ENCODE peak calls at places on chromosomes 13 and 19, in five cellular contexts. U, X, T, Q and W are unnamed samples. For H3K9me3, the result is how much of the 10 kb centered on the place peaks cover.

GRCh38 chr19:33290956-33291622 is 11.2 kb downstream of the CEBPA start:
- DNase-seq in X (no peak), Q (no peak), U (no peak), T (peak), W (no peak)

GRCh38 chr13:73036566-73036965 is 22.2 kb upstream of the KLF5 start:
- DNase-seq in T (no peak), X (no peak), U (no peak), Q (no peak), W (no peak)

GRCh38 chr19:54650108-54650666 is 12.6 kb upstream of the LILRB4 start:
- DNase-seq in U (no peak), T (no peak), Q (no peak), X (no peak), W (no peak)

GRCh38 chr19:6058411-6059201 is 51.7 kb downstream of the RFX2 start:
- DNase-seq in U (no peak), T (no peak), Q (no peak), X (no peak), W (no peak)

GRCh38 chr19:30236006-30236405 is 136.2 kb upstream of the ZNF536 start:
- DNase-seq in U (no peak), X (no peak), T (no peak), Q (no peak), W (no peak)

GRCh38 chr13:51158365-51158764 is 47.3 kb upstream of the C13orf42 start:
- DNase-seq in X (no peak), U (no peak), T (no peak), Q (no peak), W (peak)

GRCh38 chr19:44722131-44723121 is 23.5 kb downstream of the CEACAM16 start:
- DNase-seq in T (no peak), U (no peak), X (no peak), Q (no peak), W (no peak)

GRCh38 chr13:38498271-38498670 is 148.6 kb downstream of the UFM1 start:
- DNase-seq in Q (no peak), X (no peak), U (no peak), T (no peak), W (no peak)

GRCh38 chr13:30743319-30744055 is 8.1 kb downstream of the ALOX5AP start:
- DNase-seq in Q (no peak), U (no peak), X (peak), T (peak), W (no peak)

GRCh38 chr13:65264066-65264465 is 1966.1 kb downstream of the PCDH9 start:
- DNase-seq in X (no peak), T (no peak), U (no peak), Q (no peak), W (no peak)

GRCh38 chr13:49214917-49215376 is 5.2 kb upstream of the MLNR start:
- DNase-seq in Q (peak), X (peak), U (peak), T (peak), W (peak)

GRCh38 chr13:110572778-110573118 is 11.2 kb upstream of the RAB20 start:
- DNase-seq in U (no peak), X (no peak), Q (no peak), T (no peak), W (no peak)

GRCh38 chr19:11581740-11582139 is 4.3 kb upstream of the ACP5 start:
- DNase-seq in X (no peak), Q (peak), T (no peak), U (no peak), W (no peak)

GRCh38 chr19:57563547-57563946 is 3.9 kb upstream of the ZNF550 start:
- DNase-seq in U (no peak), T (no peak), Q (no peak), X (no peak), W (no peak)

GRCh38 chr19:57559008-57559403 is 657 bp downstream of the ZNF550 start:
- DNase-seq in X (peak), U (no peak), Q (no peak), T (no peak), W (peak)

GRCh38 chr19:57558525-57558924 is 1.1 kb downstream of the ZNF550 start:
- DNase-seq in T (no peak), Q (no peak), U (no peak), X (no peak), W (no peak)

GRCh38 chr19:57559404-57560025 is at the start of gene ZNF550:
- DNase-seq in X (peak), T (peak), U (peak), Q (peak), W (peak)

GRCh38 chr19:57560049-57560491 is 407 bp upstream of the ZNF550 start:
- DNase-seq in U (peak), Q (no peak), X (peak), T (no peak), W (no peak)
- H3K9me3 ChIP-seq in U (under half), Q (under half), X (under half), T (under half), W (half or more)

GRCh38 chr13:67147257-67148218 is 82.6 kb downstream of the PCDH9 start:
- DNase-seq in U (no peak), T (no peak), Q (no peak), X (no peak), W (no peak)
- H3K27ac ChIP-seq in U (peak), T (peak), Q (no peak), X (no peak), W (peak)

DNA sequence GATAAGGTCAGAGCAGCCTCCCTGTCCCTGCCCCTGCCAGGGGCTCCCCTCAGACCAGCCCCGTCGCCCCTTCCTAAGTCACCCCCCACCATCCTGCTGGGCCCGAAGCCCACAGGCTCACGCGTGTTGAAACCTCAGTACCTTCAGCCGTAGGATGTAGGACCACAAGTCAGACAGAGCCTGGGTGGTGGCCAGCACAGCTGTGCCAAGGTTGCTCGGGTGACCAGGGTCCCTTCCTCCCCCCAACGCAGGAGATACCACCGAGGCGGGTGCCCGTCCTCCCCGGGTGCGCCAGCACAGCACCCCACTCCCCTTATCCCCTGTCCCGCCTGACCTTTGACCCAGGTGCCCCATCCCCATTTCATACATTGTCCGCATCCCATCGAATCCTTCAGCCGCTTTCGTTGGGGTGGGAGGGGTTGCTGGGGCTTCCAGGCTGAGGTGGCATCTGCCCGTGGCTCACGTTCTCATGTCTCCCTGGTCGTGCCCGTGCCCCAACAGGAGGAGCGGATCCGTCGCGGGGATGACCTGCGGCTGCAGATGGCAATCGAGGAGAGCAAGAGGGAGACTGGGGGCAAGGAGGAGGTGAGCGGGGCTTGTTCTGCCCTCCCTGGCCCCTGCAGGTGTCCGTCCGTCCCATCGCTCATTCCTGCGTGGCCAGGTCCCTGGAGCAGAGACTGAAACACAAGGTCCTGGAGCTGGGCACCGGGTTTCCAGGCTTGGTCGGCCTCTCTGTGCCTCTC is 14.5 kb downstream of the EPN1 start:
- DNase-seq in T (no peak), X (peak), U (no peak), Q (no peak), W (no peak)
- H3K9me3 ChIP-seq in T (under half), X (under half), U (under half), Q (under half), W (under half)

GRCh38 chr13:43475135-43475534 is 311.6 kb downstream of the ENOX1 start:
- DNase-seq in U (no peak), X (peak), T (no peak), Q (no peak), W (no peak)
- H3K27ac ChIP-seq in U (no peak), X (no peak), T (no peak), Q (no peak), W (no peak)

DNA sequence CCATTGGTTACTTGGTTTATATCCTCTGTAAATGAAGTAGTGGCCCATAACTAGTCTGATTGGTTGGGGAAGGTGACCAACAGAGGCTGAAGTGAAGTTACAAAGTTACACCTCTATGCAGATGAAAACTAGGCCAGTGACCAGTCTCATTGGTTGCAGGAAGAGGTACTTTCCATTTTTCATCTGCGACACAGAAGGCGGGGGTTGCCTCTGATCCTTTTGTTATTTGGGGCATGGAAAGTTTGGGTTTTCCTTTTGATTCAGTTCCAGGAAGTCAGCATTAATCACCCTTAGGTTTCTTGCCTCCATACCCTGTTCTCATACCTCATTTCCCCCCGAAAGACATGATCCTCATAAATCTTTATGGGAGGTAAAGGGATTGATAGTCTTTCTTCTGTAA is 20.2 kb downstream of the ZNF544 start:
- DNase-seq in U (no peak), Q (no peak), T (no peak), X (no peak), W (no peak)
- H3K9me3 ChIP-seq in U (half or more), Q (half or more), T (under half), X (under half), W (half or more)